ENCODE peak calls at places on chromosomes 3 and 15, in ten cellular contexts. G is heart left ventricle; K is GM10248; Z is K562; C is CD8-positive, alpha-beta T cell; T is GM12865; Q is AG09319; R is sigmoid colon; W is prostate gland; A is right atrium auricular region. H is an unnamed sample.

GRCh38 chr3:149435936-149436885 is 38.3 kb upstream of the TM4SF4 start:
- DNase-seq in G (no peak), K (no peak), Z (no peak), C (no peak), T (no peak), Q (no peak), R (no peak), W (no peak), A (no peak), H (no peak)

GRCh38 chr15:101723161-101723873 is 956 bp downstream of the TARS3 start:
- DNase-seq in G (no peak), K (peak; percentile 48), Z (no peak), C (peak; percentile 12), T (peak; percentile 83), Q (no peak), R (no peak), W (no peak), A (no peak), H (no peak)

GRCh38 chr3:48656841-48657281 is 5.8 kb downstream of the CELSR3 start:
- DNase-seq in G (no peak), K (no peak), Z (no peak), C (peak; percentile 24), T (peak; percentile 82), Q (no peak), R (no peak), W (no peak), A (no peak), H (no peak)

GRCh38 chr3:71582612-71583568 is 638 bp downstream of the FOXP1 start:
- DNase-seq in G (peak; percentile 85), K (peak; percentile 33), Z (peak; percentile 49), C (peak; percentile 64), T (peak; percentile 32), Q (no peak), R (peak; percentile 88), W (peak; percentile 84), A (peak; percentile 75), H (peak; percentile 70)

GRCh38 chr3:175664911-175665310 is 805.8 kb downstream of the NAALADL2 start:
- DNase-seq in G (no peak), K (no peak), Z (no peak), C (no peak), T (no peak), Q (no peak), R (no peak), W (no peak), A (no peak), H (no peak)

GRCh38 chr3:146577662-146578061 is 27.5 kb downstream of the PLSCR5 start:
- DNase-seq in G (no peak), K (no peak), Z (peak; percentile 7), C (peak; percentile 29), T (peak; percentile 50), Q (peak; percentile 19), R (no peak), W (peak; percentile 19), A (no peak), H (no peak)

GRCh38 chr3:29282431-29283296 is 1.8 kb downstream of the RBMS3 start:
- DNase-seq in G (no peak), K (no peak), Z (no peak), C (no peak), T (no peak), Q (no peak), R (no peak), W (no peak), A (no peak), H (no peak)

GRCh38 chr15:99707481-99708270 is 25.6 kb downstream of the LYSMD4 start:
- DNase-seq in G (no peak), K (no peak), Z (no peak), C (no peak), T (peak; percentile 44), Q (peak; percentile 54), R (no peak), W (no peak), A (no peak), H (no peak)

GRCh38 chr3:151837057-151837456 is 23.1 kb downstream of the AADAC start:
- DNase-seq in G (no peak), K (no peak), Z (peak; percentile 50), C (no peak), T (no peak), Q (no peak), R (no peak), W (peak; percentile 37), A (no peak), H (no peak)

GRCh38 chr15:56249080-56249479 is 5.4 kb upstream of the RFX7 start:
- DNase-seq in G (no peak), K (no peak), Z (no peak), C (no peak), T (peak; percentile 70), Q (no peak), R (no peak), W (peak; percentile 4), A (no peak), H (peak; percentile 8)

GRCh38 chr3:42831321-42831713 is 22.1 kb downstream of the ACKR2 start:
- DNase-seq in G (peak; percentile 53), K (peak; percentile 61), Z (peak; percentile 76), C (peak; percentile 80), T (peak; percentile 80), Q (no peak), R (peak; percentile 79), W (peak; percentile 47), A (peak; percentile 86), H (peak; percentile 88)

GRCh38 chr15:67433495-67434099 is 87.3 kb upstream of the C15orf61 start:
- DNase-seq in G (peak; percentile 29), K (peak; percentile 52), Z (peak; percentile 64), C (peak; percentile 9), T (peak; percentile 52), Q (peak; percentile 18), R (peak; percentile 69), W (peak; percentile 10), A (peak; percentile 65), H (peak; percentile 66)

GRCh38 chr3:64730651-64731050 is 42.9 kb upstream of the ADAMTS9 start:
- DNase-seq in G (no peak), K (no peak), Z (no peak), C (no peak), T (no peak), Q (no peak), R (no peak), W (no peak), A (no peak), H (no peak)

GRCh38 chr3:11774296-11774877 is 72.3 kb downstream of the TAMM41 start:
- DNase-seq in G (no peak), K (no peak), Z (peak; percentile 29), C (no peak), T (no peak), Q (no peak), R (peak; percentile 68), W (peak; percentile 71), A (no peak), H (peak; percentile 56)

GRCh38 chr3:30440147-30440604 is 166.2 kb upstream of the TGFBR2 start:
- DNase-seq in G (no peak), K (no peak), Z (no peak), C (no peak), T (no peak), Q (no peak), R (no peak), W (no peak), A (no peak), H (no peak)

GRCh38 chr3:30439451-30440053 is 166.8 kb upstream of the TGFBR2 start:
- DNase-seq in G (no peak), K (no peak), Z (no peak), C (no peak), T (no peak), Q (no peak), R (peak; percentile 66), W (no peak), A (no peak), H (no peak)

GRCh38 chr3:30438121-30438520 is 168.3 kb upstream of the TGFBR2 start:
- DNase-seq in G (no peak), K (no peak), Z (no peak), C (no peak), T (no peak), Q (no peak), R (no peak), W (no peak), A (no peak), H (no peak)

GRCh38 chr3:30435950-30436349 is 170.5 kb upstream of the TGFBR2 start:
- DNase-seq in G (no peak), K (no peak), Z (no peak), C (no peak), T (peak; percentile 3), Q (no peak), R (no peak), W (no peak), A (no peak), H (no peak)

DNA sequence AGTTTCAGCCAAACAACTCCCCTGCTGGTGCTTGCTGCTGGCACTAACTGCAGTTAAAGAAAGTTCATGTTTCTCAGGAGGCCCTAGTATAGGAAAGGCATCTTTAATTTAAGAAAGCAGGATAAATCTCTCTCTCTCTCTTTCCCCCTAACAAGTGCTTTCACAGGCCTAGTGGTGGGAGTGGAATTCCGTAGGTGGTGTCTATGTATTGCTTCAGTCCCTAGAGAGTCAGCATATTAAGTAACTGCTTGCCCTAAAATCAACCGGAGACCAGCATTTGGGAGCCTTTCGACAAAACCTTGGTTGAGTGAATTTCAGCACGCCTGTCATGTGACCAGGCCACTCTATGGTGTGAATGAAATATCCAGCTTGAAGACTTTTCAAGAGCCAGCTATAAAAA is 169.2 kb upstream of the TGFBR2 start:
- DNase-seq in G (peak; percentile 57), K (no peak), Z (no peak), C (no peak), T (no peak), Q (no peak), R (peak; percentile 79), W (no peak), A (peak; percentile 65), H (no peak)
- TF ChIP-seq CTCF in G (no peak), K (no peak), Z (no peak), C (no peak), T (no peak), Q (no peak), R (no peak), W (no peak), A (peak; percentile 26), H (no peak)

DNA sequence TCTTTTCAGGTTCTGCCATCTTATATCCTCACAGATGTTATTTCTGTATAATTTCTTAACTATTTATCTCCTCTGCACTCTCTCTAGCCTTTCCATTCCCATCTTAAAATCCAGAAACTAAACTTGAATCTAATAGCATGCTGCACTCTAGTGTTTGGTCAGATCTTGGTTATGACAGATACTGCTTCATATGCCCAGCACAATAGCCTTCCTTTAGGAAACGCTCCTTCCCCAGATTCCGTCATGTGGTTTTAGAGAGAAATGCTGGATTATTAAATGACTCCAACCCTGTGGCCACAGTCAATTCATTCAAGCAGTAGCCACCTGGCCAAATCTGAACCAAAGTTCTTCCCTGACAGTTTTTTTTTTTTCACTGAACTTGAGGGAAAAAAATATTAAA is 19.4 kb downstream of the RASGRP1 start:
- DNase-seq in G (no peak), K (no peak), Z (no peak), C (no peak), T (no peak), Q (no peak), R (no peak), W (no peak), A (no peak), H (no peak)
- TF ChIP-seq CTCF in G (no peak), K (no peak), Z (peak; percentile 11), C (no peak), T (no peak), Q (no peak), R (no peak), W (no peak), A (no peak), H (no peak)

GRCh38 chr3:187823802-187824201 is 78.5 kb upstream of the BCL6 start:
- DNase-seq in G (no peak), K (no peak), Z (no peak), C (no peak), T (no peak), Q (no peak), R (no peak), W (no peak), A (no peak), H (no peak)
- TF ChIP-seq CTCF in G (no peak), K (no peak), Z (no peak), C (no peak), T (no peak), Q (no peak), R (no peak), W (no peak), A (no peak), H (no peak)

GRCh38 chr15:50138391-50138790 is 19.4 kb upstream of the ATP8B4 start:
- DNase-seq in G (no peak), K (no peak), Z (no peak), C (no peak), T (no peak), Q (no peak), R (no peak), W (no peak), A (no peak), H (no peak)
- TF ChIP-seq CTCF in G (no peak), K (no peak), Z (peak; percentile 19), C (no peak), T (no peak), Q (no peak), R (peak; percentile 15), W (no peak), A (no peak), H (peak; percentile 46)

H was measured in endothelial cell.